ENCODE peak calls at places on chromosomes 6 and 20, in five cellular contexts. One of them, this sample, is unnamed.

GRCh38 chr6:66578362-66578761 is 871.3 kb upstream of the EYS start:
- DNase-seq in right atrium auricular region: no peak
- DNase-seq in K562: no peak
- DNase-seq in SJSA1: no peak
- DNase-seq in CD8-positive, alpha-beta T cell: no peak
- DNase-seq in this sample: no peak

GRCh38 chr6:85015396-85015990 is 251.1 kb upstream of the TBX18 start:
- DNase-seq in K562: peak; percentile 61
- DNase-seq in CD8-positive, alpha-beta T cell: no peak
- DNase-seq in right atrium auricular region: peak; percentile 73
- DNase-seq in SJSA1: peak; percentile 50
- DNase-seq in this sample: peak; percentile 68

GRCh38 chr20:58515240-58516212 is at the start of gene APCDD1L:
- DNase-seq in right atrium auricular region: no peak
- DNase-seq in CD8-positive, alpha-beta T cell: no peak
- DNase-seq in K562: peak; percentile 18
- DNase-seq in SJSA1: peak; percentile 22
- DNase-seq in this sample: no peak

GRCh38 chr20:32580194-32580593 is 4.9 kb downstream of the NOL4L start:
- DNase-seq in SJSA1: no peak
- DNase-seq in right atrium auricular region: no peak
- DNase-seq in CD8-positive, alpha-beta T cell: no peak
- DNase-seq in K562: no peak
- DNase-seq in this sample: no peak

GRCh38 chr6:166005401-166005845 is 162.2 kb downstream of the TBXT start:
- DNase-seq in SJSA1: peak; percentile 52
- DNase-seq in K562: no peak
- DNase-seq in CD8-positive, alpha-beta T cell: no peak
- DNase-seq in right atrium auricular region: peak; percentile 75
- DNase-seq in this sample: no peak

GRCh38 chr20:51826372-51826771 is 24.1 kb upstream of the SALL4 start:
- DNase-seq in CD8-positive, alpha-beta T cell: no peak
- DNase-seq in K562: no peak
- DNase-seq in SJSA1: no peak
- DNase-seq in right atrium auricular region: no peak
- DNase-seq in this sample: no peak

GRCh38 chr6:108874470-108875160 is 26.4 kb downstream of the ARMC2 start:
- DNase-seq in right atrium auricular region: no peak
- DNase-seq in SJSA1: no peak
- DNase-seq in CD8-positive, alpha-beta T cell: no peak
- DNase-seq in K562: no peak
- DNase-seq in this sample: no peak

GRCh38 chr6:44093750-44094402 is 33.4 kb downstream of the MRPL14 start:
- DNase-seq in CD8-positive, alpha-beta T cell: no peak
- DNase-seq in right atrium auricular region: no peak
- DNase-seq in SJSA1: no peak
- DNase-seq in K562: no peak
- DNase-seq in this sample: no peak

GRCh38 chr6:155461636-155462035 is 6.0 kb upstream of the NOX3 start:
- DNase-seq in SJSA1: peak; percentile 11
- DNase-seq in right atrium auricular region: no peak
- DNase-seq in CD8-positive, alpha-beta T cell: no peak
- DNase-seq in K562: no peak
- DNase-seq in this sample: no peak

GRCh38 chr6:47810885-47811284 is 29.1 kb downstream of the OPN5 start:
- DNase-seq in CD8-positive, alpha-beta T cell: no peak
- DNase-seq in K562: no peak
- DNase-seq in right atrium auricular region: no peak
- DNase-seq in SJSA1: no peak
- DNase-seq in this sample: no peak

GRCh38 chr6:131754715-131755567 is 44.1 kb upstream of the CTAGE9 start:
- DNase-seq in SJSA1: peak; percentile 84
- DNase-seq in CD8-positive, alpha-beta T cell: no peak
- DNase-seq in K562: no peak
- DNase-seq in right atrium auricular region: no peak
- DNase-seq in this sample: no peak

GRCh38 chr6:16770701-16771569 is 9.7 kb upstream of the ATXN1 start:
- DNase-seq in K562: peak; percentile 87
- DNase-seq in SJSA1: peak; percentile 77
- DNase-seq in CD8-positive, alpha-beta T cell: peak; percentile 66
- DNase-seq in right atrium auricular region: peak; percentile 81
- DNase-seq in this sample: peak; percentile 80

GRCh38 chr20:5061209-5061608 is 58.5 kb downstream of the PCNA start:
- DNase-seq in CD8-positive, alpha-beta T cell: no peak
- DNase-seq in K562: no peak
- DNase-seq in SJSA1: no peak
- DNase-seq in right atrium auricular region: no peak
- DNase-seq in this sample: no peak

GRCh38 chr20:49705358-49705757 is 8.3 kb downstream of the B4GALT5 start:
- DNase-seq in CD8-positive, alpha-beta T cell: no peak
- DNase-seq in right atrium auricular region: no peak
- DNase-seq in K562: no peak
- DNase-seq in SJSA1: no peak
- DNase-seq in this sample: no peak

GRCh38 chr6:43715056-43715788 is 27.6 kb upstream of the MRPS18A start:
- DNase-seq in SJSA1: no peak
- DNase-seq in CD8-positive, alpha-beta T cell: no peak
- DNase-seq in K562: no peak
- DNase-seq in right atrium auricular region: no peak
- DNase-seq in this sample: no peak

GRCh38 chr6:107674995-107675738 is 148.9 kb downstream of the SCML4 start:
- DNase-seq in CD8-positive, alpha-beta T cell: peak; percentile 81
- DNase-seq in right atrium auricular region: peak; percentile 75
- DNase-seq in SJSA1: peak; percentile 54
- DNase-seq in K562: peak; percentile 78
- DNase-seq in this sample: peak; percentile 92

GRCh38 chr20:31811796-31812728 is 7.1 kb upstream of the MYLK2 start:
- DNase-seq in CD8-positive, alpha-beta T cell: no peak
- DNase-seq in K562: peak; percentile 40
- DNase-seq in SJSA1: peak; percentile 74
- DNase-seq in right atrium auricular region: no peak
- DNase-seq in this sample: no peak

GRCh38 chr6:19705606-19706005 is 131.6 kb upstream of the ID4 start:
- DNase-seq in right atrium auricular region: no peak
- DNase-seq in SJSA1: no peak
- DNase-seq in CD8-positive, alpha-beta T cell: no peak
- DNase-seq in K562: no peak
- DNase-seq in this sample: no peak

GRCh38 chr20:15905661-15906060 is 667.6 kb downstream of the KIF16B start:
- DNase-seq in SJSA1: no peak
- DNase-seq in right atrium auricular region: no peak
- DNase-seq in CD8-positive, alpha-beta T cell: no peak
- DNase-seq in K562: no peak
- DNase-seq in this sample: no peak

GRCh38 chr20:15895560-15896084 is 677.6 kb downstream of the KIF16B start:
- DNase-seq in SJSA1: no peak
- DNase-seq in CD8-positive, alpha-beta T cell: no peak
- DNase-seq in K562: no peak
- DNase-seq in right atrium auricular region: no peak
- DNase-seq in this sample: no peak

GRCh38 chr20:15902493-15902892 is 670.8 kb downstream of the KIF16B start:
- DNase-seq in SJSA1: no peak
- DNase-seq in K562: no peak
- DNase-seq in right atrium auricular region: no peak
- DNase-seq in CD8-positive, alpha-beta T cell: no peak
- DNase-seq in this sample: peak; percentile 75

GRCh38 chr20:15899972-15900371 is 673.3 kb downstream of the KIF16B start:
- DNase-seq in SJSA1: no peak
- DNase-seq in CD8-positive, alpha-beta T cell: no peak
- DNase-seq in K562: no peak
- DNase-seq in right atrium auricular region: no peak
- DNase-seq in this sample: no peak

DNA sequence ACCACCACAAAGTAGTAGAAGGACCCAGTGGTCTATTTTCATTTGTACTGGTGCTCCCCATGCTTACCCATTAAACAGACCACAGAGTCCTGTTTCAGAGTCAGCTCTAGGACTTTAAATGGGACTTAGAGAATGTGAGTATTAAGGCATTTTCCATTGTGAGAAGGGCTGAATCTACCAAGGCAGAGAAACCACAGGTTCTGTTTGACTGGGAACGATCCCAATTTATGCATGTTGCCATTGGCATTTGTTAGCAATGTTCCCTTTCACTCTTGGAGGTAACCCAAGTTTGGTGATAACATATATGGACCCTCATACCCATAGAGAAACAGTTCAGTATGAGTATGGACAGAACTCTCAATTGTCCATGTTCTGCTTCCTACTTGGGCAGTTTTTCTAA is 672.8 kb downstream of the KIF16B start:
- DNase-seq in K562: no peak
- DNase-seq in SJSA1: no peak
- DNase-seq in CD8-positive, alpha-beta T cell: no peak
- DNase-seq in right atrium auricular region: no peak
- DNase-seq in this sample: no peak
- H3K9me3 ChIP-seq in K562: no peaks in the 10 kb centered on the region
- H3K9me3 ChIP-seq in SJSA1: no peaks in the 10 kb centered on the region
- H3K9me3 ChIP-seq in CD8-positive, alpha-beta T cell: no peaks in the 10 kb centered on the region
- H3K9me3 ChIP-seq in right atrium auricular region: no peaks in the 10 kb centered on the region
- H3K9me3 ChIP-seq in this sample: no peaks in the 10 kb centered on the region

GRCh38 chr20:63103402-63104311 is 96.9 kb upstream of the BHLHE23 start:
- DNase-seq in right atrium auricular region: no peak
- DNase-seq in SJSA1: no peak
- DNase-seq in CD8-positive, alpha-beta T cell: no peak
- DNase-seq in K562: no peak
- DNase-seq in this sample: peak; percentile 13

GRCh38 chr20:63104312-63105181 is 97.8 kb upstream of the BHLHE23 start:
- DNase-seq in SJSA1: no peak
- DNase-seq in CD8-positive, alpha-beta T cell: no peak
- DNase-seq in right atrium auricular region: no peak
- DNase-seq in K562: no peak
- DNase-seq in this sample: no peak

GRCh38 chr20:63101781-63102719 is 95.3 kb upstream of the BHLHE23 start:
- DNase-seq in right atrium auricular region: no peak
- DNase-seq in CD8-positive, alpha-beta T cell: peak; percentile 41
- DNase-seq in K562: no peak
- DNase-seq in SJSA1: peak; percentile 33
- DNase-seq in this sample: peak; percentile 25

GRCh38 chr20:63100926-63101699 is 94.3 kb upstream of the BHLHE23 start:
- DNase-seq in right atrium auricular region: no peak
- DNase-seq in SJSA1: no peak
- DNase-seq in K562: no peak
- DNase-seq in CD8-positive, alpha-beta T cell: no peak
- DNase-seq in this sample: peak; percentile 8

DNA sequence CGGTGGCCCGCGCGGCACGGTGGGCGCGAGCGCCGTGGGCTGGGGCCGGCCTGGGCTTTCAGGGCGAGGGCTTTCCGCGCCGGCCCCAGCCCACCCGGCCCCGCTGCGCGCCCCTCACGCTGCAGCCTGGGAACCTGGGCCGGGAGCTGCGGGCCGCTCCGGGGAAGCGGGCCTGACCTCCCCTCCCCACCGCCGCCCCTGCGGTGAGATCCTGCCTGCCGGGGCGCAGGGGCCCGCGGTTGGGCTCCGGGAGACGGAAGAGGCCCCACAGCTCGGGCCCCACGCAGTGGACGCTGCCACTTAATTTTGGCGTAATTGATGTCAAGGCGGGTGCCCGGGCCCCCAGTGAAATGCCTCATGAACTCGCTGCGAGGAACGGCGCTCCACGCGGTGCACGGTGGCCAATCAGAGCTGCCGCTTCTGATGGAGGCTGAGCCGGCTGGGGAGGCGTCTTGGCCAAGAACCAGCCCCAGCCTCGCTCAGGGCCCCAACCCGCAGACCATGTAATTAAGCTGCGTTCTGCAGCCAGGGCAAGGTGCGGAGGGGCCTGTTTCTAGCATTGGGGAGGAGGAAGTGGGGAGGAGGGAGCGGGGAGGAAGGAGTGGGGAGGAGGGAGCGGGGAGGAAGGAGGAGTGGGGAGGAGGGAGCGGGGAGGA is 96.1 kb upstream of the BHLHE23 start:
- DNase-seq in SJSA1: no peak
- DNase-seq in right atrium auricular region: peak; percentile 68
- DNase-seq in CD8-positive, alpha-beta T cell: peak; percentile 62
- DNase-seq in K562: no peak
- DNase-seq in this sample: peak; percentile 24
- H3K4me3 ChIP-seq in SJSA1: peak overlapping the region; percentile 43
- H3K4me3 ChIP-seq in right atrium auricular region: peak overlapping the region; percentile 47
- H3K4me3 ChIP-seq in CD8-positive, alpha-beta T cell: peak overlapping the region; percentile 98
- H3K4me3 ChIP-seq in K562: no peak overlapping the region
- H3K4me3 ChIP-seq in this sample: no peak overlapping the region

GRCh38 chr20:24851346-24852019 is 97.6 kb upstream of the CST7 start:
- DNase-seq in K562: no peak
- DNase-seq in right atrium auricular region: no peak
- DNase-seq in SJSA1: no peak
- DNase-seq in CD8-positive, alpha-beta T cell: no peak
- DNase-seq in this sample: no peak
- H3K9me3 ChIP-seq in K562: no peaks in the 10 kb centered on the region
- H3K9me3 ChIP-seq in right atrium auricular region: peaks cover 4% of the 10 kb centered on the region
- H3K9me3 ChIP-seq in SJSA1: peaks cover 3% of the 10 kb centered on the region
- H3K9me3 ChIP-seq in CD8-positive, alpha-beta T cell: no peaks in the 10 kb centered on the region
- H3K9me3 ChIP-seq in this sample: no peaks in the 10 kb centered on the region

GRCh38 chr6:36544228-36544627 is 3.1 kb downstream of the STK38 start:
- DNase-seq in K562: no peak
- DNase-seq in CD8-positive, alpha-beta T cell: peak; percentile 46
- DNase-seq in right atrium auricular region: no peak
- DNase-seq in SJSA1: peak; percentile 45
- DNase-seq in this sample: no peak
- H3K4me3 ChIP-seq in K562: no peak overlapping the region
- H3K4me3 ChIP-seq in CD8-positive, alpha-beta T cell: peak overlapping the region; percentile 82
- H3K4me3 ChIP-seq in right atrium auricular region: no peak overlapping the region
- H3K4me3 ChIP-seq in SJSA1: no peak overlapping the region
- H3K4me3 ChIP-seq in this sample: no peak overlapping the region

GRCh38 chr20:29296256-29297230 is 1960.9 kb upstream of the DEFB115 start:
- DNase-seq in SJSA1: no peak
- DNase-seq in right atrium auricular region: no peak
- DNase-seq in K562: no peak
- DNase-seq in CD8-positive, alpha-beta T cell: no peak
- DNase-seq in this sample: no peak
- H3K9me3 ChIP-seq in SJSA1: peaks cover 12% of the 10 kb centered on the region
- H3K9me3 ChIP-seq in right atrium auricular region: no peaks in the 10 kb centered on the region
- H3K9me3 ChIP-seq in K562: no peaks in the 10 kb centered on the region
- H3K9me3 ChIP-seq in CD8-positive, alpha-beta T cell: no peaks in the 10 kb centered on the region
- H3K9me3 ChIP-seq in this sample: no peaks in the 10 kb centered on the region

DNA sequence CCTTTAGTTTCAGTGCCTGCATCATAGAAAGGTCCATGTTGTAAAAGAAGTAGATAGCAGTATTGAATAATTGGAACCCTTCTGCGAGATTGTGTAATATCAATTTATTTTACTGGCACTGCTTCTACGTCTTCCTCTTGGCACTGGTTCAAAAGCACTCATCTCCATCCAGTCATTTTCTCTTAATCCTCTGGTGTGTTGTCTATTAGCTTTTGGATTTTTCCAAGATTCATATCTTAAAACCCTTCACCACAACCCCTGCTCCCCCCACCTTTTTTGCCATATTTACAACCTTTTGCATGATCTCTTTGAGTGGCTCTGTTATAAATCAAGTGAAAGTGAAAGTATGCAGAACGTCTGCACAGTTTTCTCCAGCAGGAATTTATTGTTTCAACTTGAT is 76.6 kb upstream of the HSF2 start:
- DNase-seq in right atrium auricular region: no peak
- DNase-seq in K562: no peak
- DNase-seq in CD8-positive, alpha-beta T cell: no peak
- DNase-seq in SJSA1: no peak
- DNase-seq in this sample: peak; percentile 8
- H3K4me3 ChIP-seq in right atrium auricular region: peak overlapping the region; percentile 13
- H3K4me3 ChIP-seq in K562: no peak overlapping the region
- H3K4me3 ChIP-seq in CD8-positive, alpha-beta T cell: peak overlapping the region; percentile 47
- H3K4me3 ChIP-seq in SJSA1: peak overlapping the region; percentile 29
- H3K4me3 ChIP-seq in this sample: peak overlapping the region; percentile 37